ENCODE peak calls at places on chromosomes 2 and 18, in seven cellular contexts. F is neuronal stem cell, X is IMR-90, R is H1, P is mesenchymal stem cell, Y is H9, J is mesendoderm. I is an unnamed sample.

GRCh38 chr2:219001577-219002394 is 8.6 kb upstream of the CRYBA2 start:
- DNase-seq in F (no peak), X (no peak), R (peak), P (no peak), Y (peak), J (peak), I (peak)

GRCh38 chr18:64972545-64972944 is 778.3 kb upstream of the CDH7 start:
- DNase-seq in F (no peak), X (no peak), R (no peak), P (peak), Y (no peak), J (peak), I (no peak)

GRCh38 chr2:39851691-39852110 is 72.6 kb upstream of the THUMPD2 start:
- DNase-seq in F (no peak), X (peak), R (no peak), P (peak), Y (peak), J (peak), I (no peak)

GRCh38 chr2:15765211-15765610 is 173.5 kb downstream of the DDX1 start:
- DNase-seq in F (no peak), X (no peak), R (no peak), P (no peak), Y (no peak), J (no peak), I (no peak)

GRCh38 chr2:85723707-85724360 is 29.7 kb downstream of the GNLY start:
- DNase-seq in F (no peak), X (peak), R (no peak), P (no peak), Y (no peak), J (no peak), I (peak)

GRCh38 chr2:98025481-98026037 is 29.8 kb upstream of the TMEM131 start:
- DNase-seq in F (no peak), X (no peak), R (no peak), P (no peak), Y (no peak), J (no peak), I (no peak)

GRCh38 chr18:73924316-73924715 is 223.3 kb downstream of the FBXO15 start:
- DNase-seq in F (no peak), X (no peak), R (no peak), P (no peak), Y (no peak), J (no peak), I (no peak)

GRCh38 chr18:29311580-29311979 is 1134.7 kb upstream of the CDH2 start:
- DNase-seq in F (no peak), X (no peak), R (no peak), P (no peak), Y (no peak), J (no peak), I (no peak)

GRCh38 chr2:171297951-171298350 is 135.8 kb downstream of the METTL8 start:
- DNase-seq in F (no peak), X (peak), R (no peak), P (no peak), Y (no peak), J (no peak), I (no peak)

GRCh38 chr2:231810905-231811304 is 24.7 kb downstream of the COPS7B start:
- DNase-seq in F (no peak), X (peak), R (no peak), P (peak), Y (no peak), J (peak), I (no peak)

GRCh38 chr2:6999161-6999877 is 82.1 kb downstream of the RNF144A start:
- DNase-seq in F (no peak), X (no peak), R (no peak), P (no peak), Y (no peak), J (no peak), I (no peak)

GRCh38 chr18:55264108-55264507 is 304.8 kb upstream of the CCDC68 start:
- DNase-seq in F (peak), X (peak), R (no peak), P (no peak), Y (no peak), J (peak), I (peak)

GRCh38 chr2:241848761-241849615 is 9.7 kb downstream of the PDCD1 start:
- DNase-seq in F (no peak), X (no peak), R (no peak), P (no peak), Y (peak), J (no peak), I (peak)

GRCh38 chr2:197571622-197572271 is 55.9 kb downstream of the MOB4 start:
- DNase-seq in F (no peak), X (peak), R (no peak), P (peak), Y (no peak), J (peak), I (peak)

GRCh38 chr18:78160961-78161656 is 818.5 kb upstream of the SALL3 start:
- DNase-seq in F (no peak), X (no peak), R (no peak), P (no peak), Y (no peak), J (no peak), I (no peak)

GRCh38 chr2:74516070-74516633 is 1.9 kb downstream of the TLX2 start:
- DNase-seq in F (no peak), X (peak), R (peak), P (no peak), Y (peak), J (peak), I (no peak)

GRCh38 chr2:233395687-233396086 is 41.4 kb downstream of the DGKD start:
- DNase-seq in F (no peak), X (no peak), R (no peak), P (no peak), Y (no peak), J (no peak), I (no peak)

GRCh38 chr2:118166242-118166641 is 78.0 kb downstream of the INSIG2 start:
- DNase-seq in F (no peak), X (no peak), R (no peak), P (no peak), Y (no peak), J (no peak), I (no peak)

GRCh38 chr2:241071677-241072111 is 30.4 kb downstream of the MTERF4 start:
- DNase-seq in F (no peak), X (no peak), R (no peak), P (no peak), Y (no peak), J (no peak), I (no peak)

GRCh38 chr2:79862756-79863155 is 349.9 kb downstream of the CTNNA2 start:
- DNase-seq in F (no peak), X (no peak), R (no peak), P (no peak), Y (no peak), J (no peak), I (no peak)

GRCh38 chr2:121489284-121489683 is 41.4 kb upstream of the RNU4ATAC start:
- DNase-seq in F (no peak), X (peak), R (no peak), P (peak), Y (no peak), J (no peak), I (no peak)

GRCh38 chr18:35572644-35573043 is 8.9 kb upstream of the GALNT1 start:
- DNase-seq in F (no peak), X (peak), R (no peak), P (peak), Y (no peak), J (no peak), I (no peak)

GRCh38 chr18:34772887-34773286 is 62.8 kb downstream of the DTNA start:
- DNase-seq in F (no peak), X (peak), R (no peak), P (peak), Y (no peak), J (no peak), I (no peak)

GRCh38 chr2:52810460-52810859 is 957.1 kb upstream of the CHAC2 start:
- DNase-seq in F (peak), X (peak), R (no peak), P (peak), Y (peak), J (peak), I (no peak)

DNA sequence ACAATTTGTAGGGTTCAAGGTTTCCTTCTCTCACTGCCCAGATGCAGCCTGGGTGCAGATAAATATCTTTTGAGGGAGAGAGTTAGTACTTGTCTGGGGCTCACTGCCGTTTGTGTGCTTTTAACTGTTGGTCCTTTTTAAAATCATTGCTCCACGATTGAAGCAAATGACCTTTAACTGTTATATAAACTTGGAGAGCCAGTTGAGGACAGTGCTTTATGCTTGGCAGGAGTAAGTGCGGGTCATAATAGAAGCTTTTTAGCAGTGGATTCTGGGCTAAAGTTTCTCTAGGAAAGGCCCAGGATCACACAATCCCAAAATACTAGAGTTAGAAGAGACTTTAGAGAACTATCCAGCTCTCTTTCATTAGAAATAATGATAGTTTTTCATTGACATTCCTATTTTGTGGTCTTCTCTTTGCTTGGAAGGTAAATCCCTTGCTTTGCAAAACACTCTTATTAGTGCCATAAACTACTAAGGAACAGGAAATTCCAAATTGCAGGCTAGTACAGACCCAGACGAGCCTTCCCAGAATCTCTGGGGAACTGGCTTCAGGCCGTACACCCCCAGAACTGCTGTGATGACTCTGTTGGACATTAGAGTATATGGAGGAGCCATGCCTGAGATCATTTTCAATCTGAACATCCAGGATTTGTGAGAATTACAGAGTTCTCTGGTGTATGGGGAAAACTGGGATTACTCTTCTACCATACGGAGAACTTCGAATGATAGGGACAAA is 19.1 kb downstream of the LIMS1 start:
- DNase-seq in F (no peak), X (no peak), R (no peak), P (peak), Y (no peak), J (no peak), I (no peak)
- H3K27ac ChIP-seq in F (no peak), X (peak), R (no peak), P (no peak), Y (no peak), J (no peak), I (no peak)

GRCh38 chr2:110784047-110784631 is 51.8 kb downstream of the ACOXL start:
- DNase-seq in F (no peak), X (no peak), R (peak), P (no peak), Y (no peak), J (no peak), I (no peak)

GRCh38 chr2:110785439-110785838 is 53.1 kb downstream of the ACOXL start:
- DNase-seq in F (no peak), X (no peak), R (no peak), P (no peak), Y (no peak), J (no peak), I (no peak)

GRCh38 chr2:110777531-110778311 is 45.3 kb downstream of the ACOXL start:
- DNase-seq in F (no peak), X (no peak), R (no peak), P (no peak), Y (no peak), J (no peak), I (no peak)

GRCh38 chr2:110783474-110783873 is 51.1 kb downstream of the ACOXL start:
- DNase-seq in F (no peak), X (no peak), R (no peak), P (no peak), Y (no peak), J (no peak), I (no peak)

DNA sequence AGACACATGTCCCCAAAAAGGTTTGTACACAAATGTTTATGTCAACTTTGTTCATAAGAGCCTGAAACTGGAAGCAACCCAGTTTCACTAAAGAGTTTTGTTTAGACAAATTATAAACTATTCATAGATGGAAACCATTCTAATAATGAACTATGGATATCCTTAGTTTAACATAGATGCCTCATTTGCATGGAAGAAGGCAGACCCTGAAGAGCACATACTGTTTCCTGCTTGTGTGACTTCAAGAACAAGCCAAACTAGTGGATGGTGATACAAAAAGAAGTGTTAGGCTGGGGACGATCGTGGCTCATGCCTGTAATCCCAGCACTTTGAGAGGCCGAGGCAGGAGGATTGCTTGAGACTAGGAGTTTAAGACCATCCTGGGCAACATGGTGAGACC is 48.1 kb downstream of the ACOXL start:
- DNase-seq in F (no peak), X (no peak), R (no peak), P (no peak), Y (no peak), J (no peak), I (no peak)
- H4K8ac ChIP-seq in F (no peak), X (no peak), R (no peak), P (no peak), Y (no peak), J (no peak), I (no peak)

GRCh38 chr18:46301571-46301970 is 197.4 kb downstream of the HAUS1 start:
- DNase-seq in F (no peak), X (no peak), R (no peak), P (no peak), Y (peak), J (no peak), I (no peak)
- H3K18ac ChIP-seq in F (peak), X (no peak), R (no peak), P (no peak), Y (no peak), J (no peak), I (no peak)

GRCh38 chr2:19357383-19358241 is 811 bp downstream of the OSR1 start:
- DNase-seq in F (no peak), X (peak), R (peak), P (peak), Y (no peak), J (peak), I (no peak)

GRCh38 chr2:19358242-19359020 is at the start of gene OSR1:
- DNase-seq in F (peak), X (peak), R (peak), P (peak), Y (peak), J (peak), I (no peak)

GRCh38 chr2:19359456-19359855 is 1.0 kb upstream of the OSR1 start:
- DNase-seq in F (no peak), X (no peak), R (no peak), P (no peak), Y (no peak), J (no peak), I (no peak)

GRCh38 chr2:19360266-19360665 is 1.8 kb upstream of the OSR1 start:
- DNase-seq in F (no peak), X (no peak), R (no peak), P (no peak), Y (no peak), J (no peak), I (no peak)

DNA sequence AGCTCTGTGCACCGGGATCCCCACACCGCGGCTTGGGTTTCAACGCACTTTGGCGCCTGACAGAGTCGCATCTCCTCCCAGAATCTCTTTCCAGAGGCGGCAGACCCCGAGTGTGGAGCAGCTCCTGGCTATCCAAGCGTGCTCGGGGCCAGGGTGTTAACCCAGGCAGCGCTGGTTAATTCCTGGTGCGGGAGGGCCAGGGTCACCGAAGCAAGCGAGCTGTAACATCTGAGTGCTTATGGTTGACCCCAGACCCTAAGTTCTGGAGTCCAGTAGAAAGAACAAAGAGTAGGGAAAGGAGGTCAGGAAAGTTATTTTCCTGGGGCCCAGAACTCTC is 566 bp upstream of the OSR1 start:
- DNase-seq in F (no peak), X (no peak), R (no peak), P (no peak), Y (no peak), J (no peak), I (no peak)
- H3K27ac ChIP-seq in F (no peak), X (peak), R (no peak), P (no peak), Y (no peak), J (no peak), I (no peak)

GRCh38 chr2:499726-500125 is 177.5 kb downstream of the TMEM18 start:
- DNase-seq in F (no peak), X (no peak), R (peak), P (no peak), Y (no peak), J (no peak), I (peak)
- H4K8ac ChIP-seq in F (no peak), X (no peak), R (no peak), P (no peak), Y (no peak), J (no peak), I (no peak)

I was measured in trophoblast cell.